ENCODE peak calls at places on chromosome 6, in seven cellular contexts. One of them, this sample, is unnamed.

GRCh38 chr6:73388800-73389512 is 5.7 kb upstream of the DDX43 start:
- DNase-seq in frontal cortex: no peak
- DNase-seq in Daoy: no peak
- DNase-seq in skeletal muscle cell: peak
- DNase-seq in GM12865: peak
- DNase-seq in stimulated activated CD4-positive, alpha-beta T cell treated with anti-CD3 and anti-CD28 coated beads, Interleukin-12 subunit alpha, Interleukin-12 subunit beta, amount 100 ng/mL, for 24 hours: peak
- DNase-seq in neural crest cell: peak
- DNase-seq in this sample: peak

GRCh38 chr6:120493483-120493882 is 840.8 kb downstream of the TBC1D32 start:
- DNase-seq in GM12865: no peak
- DNase-seq in Daoy: no peak
- DNase-seq in stimulated activated CD4-positive, alpha-beta T cell treated with anti-CD3 and anti-CD28 coated beads, Interleukin-12 subunit alpha, Interleukin-12 subunit beta, amount 100 ng/mL, for 24 hours: no peak
- DNase-seq in frontal cortex: no peak
- DNase-seq in neural crest cell: no peak
- DNase-seq in skeletal muscle cell: no peak
- DNase-seq in this sample: no peak

GRCh38 chr6:6221829-6222535 is 98.5 kb downstream of the F13A1 start:
- DNase-seq in Daoy: peak
- DNase-seq in neural crest cell: peak
- DNase-seq in stimulated activated CD4-positive, alpha-beta T cell treated with anti-CD3 and anti-CD28 coated beads, Interleukin-12 subunit alpha, Interleukin-12 subunit beta, amount 100 ng/mL, for 24 hours: no peak
- DNase-seq in GM12865: peak
- DNase-seq in frontal cortex: no peak
- DNase-seq in skeletal muscle cell: no peak
- DNase-seq in this sample: no peak

GRCh38 chr6:13383280-13384163 is 55.2 kb upstream of the TBC1D7 start:
- DNase-seq in stimulated activated CD4-positive, alpha-beta T cell treated with anti-CD3 and anti-CD28 coated beads, Interleukin-12 subunit alpha, Interleukin-12 subunit beta, amount 100 ng/mL, for 24 hours: no peak
- DNase-seq in GM12865: peak
- DNase-seq in neural crest cell: no peak
- DNase-seq in Daoy: peak
- DNase-seq in skeletal muscle cell: no peak
- DNase-seq in frontal cortex: no peak
- DNase-seq in this sample: no peak

GRCh38 chr6:1525364-1526038 is 84.2 kb upstream of the FOXC1 start:
- DNase-seq in neural crest cell: no peak
- DNase-seq in Daoy: no peak
- DNase-seq in GM12865: no peak
- DNase-seq in frontal cortex: no peak
- DNase-seq in skeletal muscle cell: no peak
- DNase-seq in stimulated activated CD4-positive, alpha-beta T cell treated with anti-CD3 and anti-CD28 coated beads, Interleukin-12 subunit alpha, Interleukin-12 subunit beta, amount 100 ng/mL, for 24 hours: no peak
- DNase-seq in this sample: no peak

GRCh38 chr6:91653324-91653723 is 1066.5 kb upstream of the MAP3K7 start:
- DNase-seq in frontal cortex: no peak
- DNase-seq in skeletal muscle cell: no peak
- DNase-seq in Daoy: no peak
- DNase-seq in stimulated activated CD4-positive, alpha-beta T cell treated with anti-CD3 and anti-CD28 coated beads, Interleukin-12 subunit alpha, Interleukin-12 subunit beta, amount 100 ng/mL, for 24 hours: no peak
- DNase-seq in neural crest cell: no peak
- DNase-seq in GM12865: no peak
- DNase-seq in this sample: no peak

GRCh38 chr6:89297695-89298351 is 17.3 kb downstream of the GABRR2 start:
- DNase-seq in stimulated activated CD4-positive, alpha-beta T cell treated with anti-CD3 and anti-CD28 coated beads, Interleukin-12 subunit alpha, Interleukin-12 subunit beta, amount 100 ng/mL, for 24 hours: peak
- DNase-seq in Daoy: peak
- DNase-seq in skeletal muscle cell: peak
- DNase-seq in neural crest cell: no peak
- DNase-seq in GM12865: peak
- DNase-seq in frontal cortex: no peak
- DNase-seq in this sample: peak

GRCh38 chr6:167151648-167152047 is 6.1 kb downstream of the GPR31 start:
- DNase-seq in skeletal muscle cell: no peak
- DNase-seq in stimulated activated CD4-positive, alpha-beta T cell treated with anti-CD3 and anti-CD28 coated beads, Interleukin-12 subunit alpha, Interleukin-12 subunit beta, amount 100 ng/mL, for 24 hours: no peak
- DNase-seq in neural crest cell: no peak
- DNase-seq in frontal cortex: no peak
- DNase-seq in Daoy: no peak
- DNase-seq in GM12865: peak
- DNase-seq in this sample: no peak

GRCh38 chr6:55898342-55898741 is 23.0 kb upstream of the BMP5 start:
- DNase-seq in skeletal muscle cell: no peak
- DNase-seq in frontal cortex: no peak
- DNase-seq in stimulated activated CD4-positive, alpha-beta T cell treated with anti-CD3 and anti-CD28 coated beads, Interleukin-12 subunit alpha, Interleukin-12 subunit beta, amount 100 ng/mL, for 24 hours: no peak
- DNase-seq in neural crest cell: no peak
- DNase-seq in Daoy: no peak
- DNase-seq in GM12865: no peak
- DNase-seq in this sample: peak

GRCh38 chr6:43669050-43669921 is 18.3 kb downstream of the MRPS18A start:
- DNase-seq in skeletal muscle cell: peak
- DNase-seq in frontal cortex: no peak
- DNase-seq in stimulated activated CD4-positive, alpha-beta T cell treated with anti-CD3 and anti-CD28 coated beads, Interleukin-12 subunit alpha, Interleukin-12 subunit beta, amount 100 ng/mL, for 24 hours: no peak
- DNase-seq in Daoy: peak
- DNase-seq in neural crest cell: no peak
- DNase-seq in GM12865: no peak
- DNase-seq in this sample: no peak

GRCh38 chr6:120869397-120869796 is 464.9 kb downstream of the TBC1D32 start:
- DNase-seq in GM12865: no peak
- DNase-seq in frontal cortex: no peak
- DNase-seq in neural crest cell: peak
- DNase-seq in skeletal muscle cell: no peak
- DNase-seq in Daoy: no peak
- DNase-seq in stimulated activated CD4-positive, alpha-beta T cell treated with anti-CD3 and anti-CD28 coated beads, Interleukin-12 subunit alpha, Interleukin-12 subunit beta, amount 100 ng/mL, for 24 hours: no peak
- DNase-seq in this sample: no peak

GRCh38 chr6:96900873-96901272 is 3.2 kb upstream of the NDUFAF4 start:
- DNase-seq in neural crest cell: no peak
- DNase-seq in GM12865: no peak
- DNase-seq in stimulated activated CD4-positive, alpha-beta T cell treated with anti-CD3 and anti-CD28 coated beads, Interleukin-12 subunit alpha, Interleukin-12 subunit beta, amount 100 ng/mL, for 24 hours: no peak
- DNase-seq in frontal cortex: no peak
- DNase-seq in skeletal muscle cell: no peak
- DNase-seq in Daoy: no peak
- DNase-seq in this sample: no peak

GRCh38 chr6:39568896-39569295 is 156.3 kb downstream of the KIF6 start:
- DNase-seq in Daoy: peak
- DNase-seq in frontal cortex: no peak
- DNase-seq in stimulated activated CD4-positive, alpha-beta T cell treated with anti-CD3 and anti-CD28 coated beads, Interleukin-12 subunit alpha, Interleukin-12 subunit beta, amount 100 ng/mL, for 24 hours: no peak
- DNase-seq in neural crest cell: no peak
- DNase-seq in GM12865: no peak
- DNase-seq in skeletal muscle cell: peak
- DNase-seq in this sample: no peak

GRCh38 chr6:52328303-52328662 is 33.7 kb upstream of the PAQR8 start:
- DNase-seq in GM12865: no peak
- DNase-seq in frontal cortex: no peak
- DNase-seq in stimulated activated CD4-positive, alpha-beta T cell treated with anti-CD3 and anti-CD28 coated beads, Interleukin-12 subunit alpha, Interleukin-12 subunit beta, amount 100 ng/mL, for 24 hours: no peak
- DNase-seq in neural crest cell: no peak
- DNase-seq in Daoy: no peak
- DNase-seq in skeletal muscle cell: no peak
- DNase-seq in this sample: no peak

GRCh38 chr6:155100087-155100486 is 105.0 kb downstream of the TIAM2 start:
- DNase-seq in skeletal muscle cell: peak
- DNase-seq in stimulated activated CD4-positive, alpha-beta T cell treated with anti-CD3 and anti-CD28 coated beads, Interleukin-12 subunit alpha, Interleukin-12 subunit beta, amount 100 ng/mL, for 24 hours: no peak
- DNase-seq in GM12865: no peak
- DNase-seq in neural crest cell: no peak
- DNase-seq in frontal cortex: no peak
- DNase-seq in Daoy: peak
- DNase-seq in this sample: no peak

GRCh38 chr6:32439708-32440214 is at the start of gene HLA-DRA:
- DNase-seq in neural crest cell: peak
- DNase-seq in frontal cortex: peak
- DNase-seq in GM12865: peak
- DNase-seq in stimulated activated CD4-positive, alpha-beta T cell treated with anti-CD3 and anti-CD28 coated beads, Interleukin-12 subunit alpha, Interleukin-12 subunit beta, amount 100 ng/mL, for 24 hours: no peak
- DNase-seq in skeletal muscle cell: no peak
- DNase-seq in Daoy: peak
- DNase-seq in this sample: peak

GRCh38 chr6:56046576-56046975 is 171.2 kb upstream of the BMP5 start:
- DNase-seq in GM12865: no peak
- DNase-seq in frontal cortex: no peak
- DNase-seq in stimulated activated CD4-positive, alpha-beta T cell treated with anti-CD3 and anti-CD28 coated beads, Interleukin-12 subunit alpha, Interleukin-12 subunit beta, amount 100 ng/mL, for 24 hours: no peak
- DNase-seq in neural crest cell: no peak
- DNase-seq in skeletal muscle cell: peak
- DNase-seq in Daoy: peak
- DNase-seq in this sample: no peak

GRCh38 chr6:99458319-99458718 is 33.2 kb upstream of the PNISR start:
- DNase-seq in Daoy: peak
- DNase-seq in neural crest cell: no peak
- DNase-seq in skeletal muscle cell: no peak
- DNase-seq in stimulated activated CD4-positive, alpha-beta T cell treated with anti-CD3 and anti-CD28 coated beads, Interleukin-12 subunit alpha, Interleukin-12 subunit beta, amount 100 ng/mL, for 24 hours: no peak
- DNase-seq in frontal cortex: no peak
- DNase-seq in GM12865: peak
- DNase-seq in this sample: no peak

GRCh38 chr6:56486681-56487080 is 156.0 kb downstream of the DST start:
- DNase-seq in skeletal muscle cell: no peak
- DNase-seq in frontal cortex: no peak
- DNase-seq in Daoy: no peak
- DNase-seq in GM12865: no peak
- DNase-seq in neural crest cell: no peak
- DNase-seq in stimulated activated CD4-positive, alpha-beta T cell treated with anti-CD3 and anti-CD28 coated beads, Interleukin-12 subunit alpha, Interleukin-12 subunit beta, amount 100 ng/mL, for 24 hours: no peak
- DNase-seq in this sample: no peak

GRCh38 chr6:3414704-3415453 is 42.0 kb downstream of the SLC22A23 start:
- DNase-seq in neural crest cell: no peak
- DNase-seq in skeletal muscle cell: peak
- DNase-seq in frontal cortex: no peak
- DNase-seq in stimulated activated CD4-positive, alpha-beta T cell treated with anti-CD3 and anti-CD28 coated beads, Interleukin-12 subunit alpha, Interleukin-12 subunit beta, amount 100 ng/mL, for 24 hours: no peak
- DNase-seq in GM12865: peak
- DNase-seq in Daoy: peak
- DNase-seq in this sample: no peak

GRCh38 chr6:1082040-1082935 is 229.6 kb upstream of the FOXQ1 start:
- DNase-seq in neural crest cell: no peak
- DNase-seq in GM12865: no peak
- DNase-seq in frontal cortex: no peak
- DNase-seq in stimulated activated CD4-positive, alpha-beta T cell treated with anti-CD3 and anti-CD28 coated beads, Interleukin-12 subunit alpha, Interleukin-12 subunit beta, amount 100 ng/mL, for 24 hours: no peak
- DNase-seq in skeletal muscle cell: peak
- DNase-seq in Daoy: peak
- DNase-seq in this sample: no peak

GRCh38 chr6:33199687-33200233 is 705 bp downstream of the RXRB start:
- DNase-seq in skeletal muscle cell: no peak
- DNase-seq in Daoy: peak
- DNase-seq in GM12865: peak
- DNase-seq in frontal cortex: peak
- DNase-seq in neural crest cell: no peak
- DNase-seq in stimulated activated CD4-positive, alpha-beta T cell treated with anti-CD3 and anti-CD28 coated beads, Interleukin-12 subunit alpha, Interleukin-12 subunit beta, amount 100 ng/mL, for 24 hours: peak
- DNase-seq in this sample: peak

GRCh38 chr6:165800337-165800736 is 137.3 kb upstream of the PDE10A start:
- DNase-seq in skeletal muscle cell: no peak
- DNase-seq in GM12865: no peak
- DNase-seq in stimulated activated CD4-positive, alpha-beta T cell treated with anti-CD3 and anti-CD28 coated beads, Interleukin-12 subunit alpha, Interleukin-12 subunit beta, amount 100 ng/mL, for 24 hours: no peak
- DNase-seq in neural crest cell: no peak
- DNase-seq in Daoy: peak
- DNase-seq in frontal cortex: no peak
- DNase-seq in this sample: no peak

GRCh38 chr6:116060572-116061283 is at the start of gene FRK:
- DNase-seq in stimulated activated CD4-positive, alpha-beta T cell treated with anti-CD3 and anti-CD28 coated beads, Interleukin-12 subunit alpha, Interleukin-12 subunit beta, amount 100 ng/mL, for 24 hours: no peak
- DNase-seq in Daoy: peak
- DNase-seq in GM12865: no peak
- DNase-seq in frontal cortex: no peak
- DNase-seq in neural crest cell: no peak
- DNase-seq in skeletal muscle cell: no peak
- DNase-seq in this sample: no peak

GRCh38 chr6:17904491-17905120 is 82.8 kb downstream of the KIF13A start:
- DNase-seq in GM12865: no peak
- DNase-seq in neural crest cell: no peak
- DNase-seq in skeletal muscle cell: no peak
- DNase-seq in frontal cortex: no peak
- DNase-seq in stimulated activated CD4-positive, alpha-beta T cell treated with anti-CD3 and anti-CD28 coated beads, Interleukin-12 subunit alpha, Interleukin-12 subunit beta, amount 100 ng/mL, for 24 hours: no peak
- DNase-seq in Daoy: no peak
- DNase-seq in this sample: no peak

GRCh38 chr6:7332090-7332745 is 19.2 kb upstream of the SSR1 start:
- DNase-seq in stimulated activated CD4-positive, alpha-beta T cell treated with anti-CD3 and anti-CD28 coated beads, Interleukin-12 subunit alpha, Interleukin-12 subunit beta, amount 100 ng/mL, for 24 hours: no peak
- DNase-seq in neural crest cell: no peak
- DNase-seq in Daoy: no peak
- DNase-seq in skeletal muscle cell: no peak
- DNase-seq in frontal cortex: no peak
- DNase-seq in GM12865: no peak
- DNase-seq in this sample: no peak

GRCh38 chr6:74213995-74214394 is 518.0 kb downstream of the CD109 start:
- DNase-seq in skeletal muscle cell: no peak
- DNase-seq in neural crest cell: no peak
- DNase-seq in stimulated activated CD4-positive, alpha-beta T cell treated with anti-CD3 and anti-CD28 coated beads, Interleukin-12 subunit alpha, Interleukin-12 subunit beta, amount 100 ng/mL, for 24 hours: no peak
- DNase-seq in GM12865: no peak
- DNase-seq in Daoy: no peak
- DNase-seq in frontal cortex: no peak
- DNase-seq in this sample: no peak

GRCh38 chr6:105642708-105643107 is 239.8 kb upstream of the PREP start:
- DNase-seq in GM12865: no peak
- DNase-seq in Daoy: no peak
- DNase-seq in frontal cortex: no peak
- DNase-seq in neural crest cell: no peak
- DNase-seq in skeletal muscle cell: no peak
- DNase-seq in stimulated activated CD4-positive, alpha-beta T cell treated with anti-CD3 and anti-CD28 coated beads, Interleukin-12 subunit alpha, Interleukin-12 subunit beta, amount 100 ng/mL, for 24 hours: no peak
- DNase-seq in this sample: no peak

GRCh38 chr6:142763205-142763604 is 181.8 kb downstream of the HIVEP2 start:
- DNase-seq in skeletal muscle cell: no peak
- DNase-seq in frontal cortex: no peak
- DNase-seq in GM12865: no peak
- DNase-seq in stimulated activated CD4-positive, alpha-beta T cell treated with anti-CD3 and anti-CD28 coated beads, Interleukin-12 subunit alpha, Interleukin-12 subunit beta, amount 100 ng/mL, for 24 hours: no peak
- DNase-seq in Daoy: peak
- DNase-seq in neural crest cell: no peak
- DNase-seq in this sample: no peak

GRCh38 chr6:128225610-128226009 is 294.8 kb downstream of the PTPRK start:
- DNase-seq in frontal cortex: no peak
- DNase-seq in neural crest cell: no peak
- DNase-seq in Daoy: no peak
- DNase-seq in stimulated activated CD4-positive, alpha-beta T cell treated with anti-CD3 and anti-CD28 coated beads, Interleukin-12 subunit alpha, Interleukin-12 subunit beta, amount 100 ng/mL, for 24 hours: no peak
- DNase-seq in GM12865: no peak
- DNase-seq in skeletal muscle cell: no peak
- DNase-seq in this sample: no peak

GRCh38 chr6:52508261-52508739 is 68.6 kb downstream of the TRAM2 start:
- DNase-seq in GM12865: no peak
- DNase-seq in Daoy: no peak
- DNase-seq in skeletal muscle cell: no peak
- DNase-seq in neural crest cell: no peak
- DNase-seq in stimulated activated CD4-positive, alpha-beta T cell treated with anti-CD3 and anti-CD28 coated beads, Interleukin-12 subunit alpha, Interleukin-12 subunit beta, amount 100 ng/mL, for 24 hours: no peak
- DNase-seq in frontal cortex: no peak
- DNase-seq in this sample: no peak

GRCh38 chr6:139482184-139482751 is 107.8 kb upstream of the CITED2 start:
- DNase-seq in skeletal muscle cell: no peak
- DNase-seq in stimulated activated CD4-positive, alpha-beta T cell treated with anti-CD3 and anti-CD28 coated beads, Interleukin-12 subunit alpha, Interleukin-12 subunit beta, amount 100 ng/mL, for 24 hours: no peak
- DNase-seq in frontal cortex: no peak
- DNase-seq in Daoy: no peak
- DNase-seq in GM12865: no peak
- DNase-seq in neural crest cell: no peak
- DNase-seq in this sample: no peak

This sample was measured in 8988T.